ENCODE peak calls at places on chromosomes 13 and 19, in seven cellular contexts. B is nephron progenitor cell, U is fibroblast of lung, V is dorsolateral prefrontal cortex, R is psoas muscle, X is BJ, Y is heart left ventricle. K is an unnamed sample.

GRCh38 chr19:4352701-4353121 is 9.3 kb downstream of the MPND start:
- DNase-seq in B (peak; percentile 83), U (peak; percentile 77), V (no peak), R (no peak), X (no peak), Y (no peak), K (peak; percentile 86)

GRCh38 chr13:50358221-50358620 is 343.0 kb downstream of the KCNRG start:
- DNase-seq in B (no peak), U (peak; percentile 18), V (no peak), R (no peak), X (no peak), Y (no peak), K (no peak)

GRCh38 chr13:96243371-96243770 is 153.5 kb downstream of the HS6ST3 start:
- DNase-seq in B (no peak), U (no peak), V (no peak), R (no peak), X (no peak), Y (no peak), K (no peak)

GRCh38 chr19:39046037-39046821 is 13.9 kb upstream of the FBXO27 start:
- DNase-seq in B (no peak), U (no peak), V (no peak), R (no peak), X (no peak), Y (no peak), K (no peak)

GRCh38 chr19:24073807-24074206 is 13.2 kb upstream of the ZNF254 start:
- DNase-seq in B (no peak), U (no peak), V (no peak), R (no peak), X (no peak), Y (no peak), K (peak; percentile 56)

GRCh38 chr19:49019242-49019932 is 2.5 kb upstream of the LHB start:
- DNase-seq in B (peak; percentile 57), U (peak; percentile 28), V (no peak), R (peak; percentile 90), X (no peak), Y (peak; percentile 84), K (no peak)

GRCh38 chr13:48615017-48615416 is 38.7 kb upstream of the CYSLTR2 start:
- DNase-seq in B (no peak), U (no peak), V (no peak), R (no peak), X (no peak), Y (no peak), K (no peak)

GRCh38 chr13:40615619-40616018 is 50.8 kb downstream of the FOXO1 start:
- DNase-seq in B (no peak), U (no peak), V (no peak), R (no peak), X (no peak), Y (no peak), K (no peak)

GRCh38 chr19:18426416-18426767 is 7.2 kb downstream of the SSBP4 start:
- DNase-seq in B (no peak), U (no peak), V (no peak), R (no peak), X (no peak), Y (no peak), K (no peak)

GRCh38 chr19:1259206-1259872 is 9.8 kb upstream of the CIRBP start:
- DNase-seq in B (peak; percentile 74), U (peak; percentile 71), V (no peak), R (peak; percentile 89), X (no peak), Y (peak; percentile 91), K (no peak)

GRCh38 chr13:33218020-33218419 is 67.5 kb downstream of the STARD13 start:
- DNase-seq in B (no peak), U (no peak), V (no peak), R (no peak), X (no peak), Y (no peak), K (no peak)

GRCh38 chr13:42011601-42012401 is 36.6 kb upstream of the DGKH start:
- DNase-seq in B (no peak), U (no peak), V (no peak), R (no peak), X (no peak), Y (no peak), K (no peak)

GRCh38 chr13:66415444-66415843 is 814.7 kb downstream of the PCDH9 start:
- DNase-seq in B (no peak), U (no peak), V (no peak), R (no peak), X (no peak), Y (no peak), K (no peak)

GRCh38 chr19:33704271-33704670 is 82.5 kb downstream of the CHST8 start:
- DNase-seq in B (no peak), U (no peak), V (peak; percentile 6), R (no peak), X (no peak), Y (peak; percentile 53), K (no peak)

GRCh38 chr13:75643693-75644092 is 7.6 kb downstream of the LMO7 start:
- DNase-seq in B (no peak), U (no peak), V (no peak), R (no peak), X (no peak), Y (no peak), K (no peak)

DNA sequence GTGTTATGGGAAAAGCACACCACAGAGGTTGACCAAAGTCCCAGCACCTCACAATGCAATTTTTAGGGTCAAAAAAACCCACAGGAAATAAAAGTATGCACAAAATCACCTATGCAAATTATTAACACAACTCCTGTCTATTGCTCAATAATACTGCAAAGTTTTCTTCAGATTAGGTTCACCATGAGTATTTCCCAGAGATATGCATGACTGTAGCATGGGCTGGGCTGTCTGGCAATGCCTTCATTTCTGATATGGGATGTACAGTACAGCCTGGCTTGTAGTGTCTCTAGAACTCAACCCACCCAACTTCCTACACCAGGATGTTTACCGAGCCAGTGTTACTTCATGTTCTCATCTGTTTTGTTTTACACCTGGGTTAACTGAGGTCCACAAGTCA is 698.7 kb upstream of the ARGLU1 start:
- DNase-seq in B (no peak), U (no peak), V (no peak), R (no peak), X (no peak), Y (no peak), K (no peak)
- TF ChIP-seq CTCF in B (no peak), U (no peak), V (no peak), R (no peak), X (no peak), Y (no peak), K (no peak)

DNA sequence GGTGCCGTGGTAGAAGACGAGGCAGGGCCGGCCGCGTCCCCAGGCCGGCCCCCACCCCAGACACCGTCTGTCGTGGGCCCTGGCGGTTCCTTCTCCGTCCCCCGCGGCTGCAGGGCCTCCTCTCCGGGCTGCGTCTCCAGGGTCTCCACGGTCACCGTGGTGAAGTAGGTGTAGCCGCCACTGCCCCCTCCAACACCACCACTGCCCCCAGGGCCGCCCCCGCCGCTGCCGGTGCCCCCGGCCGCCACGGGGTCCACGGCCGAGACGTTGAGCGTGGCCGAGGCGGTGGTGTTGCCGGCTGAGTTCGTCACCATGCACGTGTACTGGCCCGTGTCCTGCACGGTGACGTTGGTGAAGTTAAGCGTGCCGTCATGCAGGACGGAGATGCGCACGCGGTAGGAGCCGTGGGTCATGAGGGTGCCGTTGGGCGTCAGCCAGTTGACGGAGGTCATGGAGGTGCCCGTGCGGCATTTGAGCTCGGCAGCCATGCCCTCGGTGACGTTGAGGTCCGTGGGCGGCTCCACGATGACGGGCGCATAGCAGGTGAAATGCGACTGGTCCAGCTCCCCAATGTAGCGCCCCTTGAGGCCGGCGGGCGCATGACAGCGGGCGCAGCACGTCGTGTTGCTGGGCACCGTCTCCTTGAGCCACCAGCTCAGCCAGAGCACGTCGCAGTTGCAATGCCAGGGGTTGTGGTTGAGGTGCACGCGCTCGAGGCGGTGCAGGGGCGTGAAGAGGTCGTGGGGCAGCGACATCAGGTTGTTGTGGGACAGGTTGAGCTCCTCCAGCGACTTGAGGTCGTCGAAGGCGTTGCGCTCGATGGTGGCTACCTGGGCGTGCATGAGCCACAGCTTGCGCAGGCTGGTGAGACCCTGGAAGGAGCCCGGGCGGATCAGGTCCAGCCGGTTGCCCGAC is 4.6 kb upstream of the ASPDH start:
- DNase-seq in B (no peak), U (no peak), V (no peak), R (no peak), X (no peak), Y (peak; percentile 41), K (no peak)
- TF ChIP-seq CTCF in B (no peak), U (no peak), V (no peak), R (no peak), X (peak; percentile 6), Y (no peak), K (no peak)

DNA sequence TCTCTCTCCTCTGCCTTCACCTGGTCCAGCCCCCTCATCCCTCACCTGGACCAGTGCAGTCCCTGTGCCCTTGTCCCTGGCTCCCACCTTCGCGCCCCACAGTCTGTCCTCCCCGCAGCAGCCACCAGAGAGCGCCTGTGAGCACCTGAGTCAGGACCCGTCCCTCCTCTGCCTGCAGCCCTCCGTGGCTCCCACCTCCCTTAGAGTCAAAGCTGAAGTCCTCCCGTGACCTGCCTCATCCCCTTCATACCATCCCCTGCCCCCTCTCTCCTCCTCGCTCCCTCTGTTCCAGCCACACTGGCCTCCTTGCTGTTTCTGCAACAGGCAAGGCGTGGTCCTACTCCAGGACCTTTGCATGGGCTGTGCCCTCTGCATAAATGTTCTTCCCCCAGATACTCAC is 10.3 kb downstream of the CELF5 start:
- DNase-seq in B (peak; percentile 36), U (no peak), V (no peak), R (no peak), X (no peak), Y (no peak), K (no peak)
- TF ChIP-seq CTCF in B (peak; percentile 22), U (no peak), V (no peak), R (no peak), X (peak; percentile 28), Y (no peak), K (peak; percentile 25)

GRCh38 chr13:30898070-30898469 is 8.0 kb upstream of the MEDAG start:
- DNase-seq in B (no peak), U (no peak), V (no peak), R (no peak), X (no peak), Y (no peak), K (no peak)

GRCh38 chr13:30900952-30901749 is 4.9 kb upstream of the MEDAG start:
- DNase-seq in B (no peak), U (no peak), V (no peak), R (no peak), X (no peak), Y (no peak), K (no peak)

GRCh38 chr13:30898721-30899188 is 7.3 kb upstream of the MEDAG start:
- DNase-seq in B (no peak), U (peak; percentile 97), V (no peak), R (no peak), X (peak; percentile 92), Y (no peak), K (no peak)

GRCh38 chr13:30892966-30893365 is 13.1 kb upstream of the MEDAG start:
- DNase-seq in B (peak; percentile 75), U (peak; percentile 45), V (peak; percentile 69), R (peak; percentile 85), X (no peak), Y (no peak), K (no peak)

GRCh38 chr13:30895773-30896172 is 10.3 kb upstream of the MEDAG start:
- DNase-seq in B (no peak), U (peak; percentile 91), V (no peak), R (peak; percentile 87), X (peak; percentile 69), Y (no peak), K (no peak)
- TF ChIP-seq CTCF in B (no peak), U (no peak), V (no peak), R (no peak), X (peak; percentile 23), Y (no peak), K (no peak)

GRCh38 chr19:11141937-11142527 is 13.6 kb downstream of the SPC24 start:
- DNase-seq in B (no peak), U (no peak), V (no peak), R (no peak), X (no peak), Y (no peak), K (no peak)
- TF ChIP-seq CTCF in B (no peak), U (no peak), V (no peak), R (no peak), X (peak; percentile 14), Y (no peak), K (no peak)

GRCh38 chr13:52899206-52899605 is 50.8 kb upstream of the PCDH8 start:
- DNase-seq in B (no peak), U (no peak), V (no peak), R (no peak), X (no peak), Y (no peak), K (no peak)
- TF ChIP-seq CTCF in B (no peak), U (no peak), V (no peak), R (no peak), X (no peak), Y (no peak), K (no peak)

K was measured in osteocyte.